ENCODE peak calls at places on chromosomes 1 and 21, in six cellular contexts. Y is heart right ventricle, T is fibroblast of pulmonary artery, R is GM23248, O is cardiac fibroblast, B is tibial artery. Q is an unnamed sample.

GRCh38 chr1:15343099-15343498 is 66.6 kb upstream of the EFHD2 start:
- DNase-seq in T (no peak), O (no peak), R (no peak), B (no peak), Y (no peak), Q (no peak)

GRCh38 chr1:28718601-28719331 is 18.0 kb upstream of the YTHDF2 start:
- DNase-seq in Y (no peak), B (no peak), T (peak; percentile 62), O (peak; percentile 64), R (peak; percentile 71), Q (no peak)

GRCh38 chr1:29320541-29320940 is 84.2 kb downstream of the PTPRU start:
- DNase-seq in T (no peak), B (no peak), O (no peak), Y (no peak), R (no peak), Q (no peak)

GRCh38 chr1:3036646-3037280 is 15.5 kb downstream of the ACTRT2 start:
- DNase-seq in T (no peak), Y (no peak), R (no peak), B (peak; percentile 55), O (no peak), Q (no peak)

GRCh38 chr1:66679140-66679539 is 73.1 kb upstream of the DYNLT5 start:
- DNase-seq in B (no peak), O (no peak), R (no peak), T (no peak), Y (peak; percentile 11), Q (no peak)

GRCh38 chr1:22751124-22751531 is 40.5 kb downstream of the EPHB2 start:
- DNase-seq in O (peak; percentile 22), T (no peak), Y (no peak), R (no peak), B (no peak), Q (no peak)

GRCh38 chr21:43359081-43359822 is 67.7 kb downstream of the SIK1 start:
- DNase-seq in B (no peak), R (no peak), Y (no peak), T (no peak), O (no peak), Q (no peak)

GRCh38 chr1:23793861-23794731 is 3.2 kb downstream of the LYPLA2 start:
- DNase-seq in Y (no peak), T (no peak), B (no peak), O (no peak), R (no peak), Q (no peak)

GRCh38 chr21:15034126-15034848 is 30.5 kb downstream of the NRIP1 start:
- DNase-seq in O (peak; percentile 53), Y (no peak), R (peak; percentile 67), B (no peak), T (peak; percentile 39), Q (no peak)

GRCh38 chr1:199685369-199685768 is 342.1 kb upstream of the NR5A2 start:
- DNase-seq in T (peak; percentile 60), R (peak; percentile 80), O (peak; percentile 59), Y (no peak), B (no peak), Q (peak; percentile 28)

GRCh38 chr1:36466370-36467026 is 2.3 kb upstream of the MRPS15 start:
- DNase-seq in T (no peak), O (no peak), R (no peak), B (no peak), Y (no peak), Q (no peak)

GRCh38 chr21:41965447-41966340 is 11.9 kb upstream of the C2CD2 start:
- DNase-seq in T (no peak), Y (no peak), R (no peak), O (no peak), B (no peak), Q (no peak)

GRCh38 chr1:159468321-159468720 is 28.8 kb downstream of the OR10J1 start:
- DNase-seq in B (no peak), O (no peak), T (no peak), Y (no peak), R (no peak), Q (no peak)

GRCh38 chr1:153752561-153753195 is 22.5 kb upstream of the SLC27A3 start:
- DNase-seq in B (peak; percentile 93), O (peak; percentile 96), R (peak; percentile 84), Y (no peak), T (peak; percentile 97), Q (peak; percentile 79)

GRCh38 chr1:35707253-35708178 is 11.2 kb downstream of the C1orf216 start:
- DNase-seq in Y (no peak), R (peak; percentile 57), B (no peak), O (no peak), T (no peak), Q (no peak)

GRCh38 chr21:39217356-39218081 is 34.3 kb upstream of the PSMG1 start:
- DNase-seq in B (no peak), Y (no peak), O (no peak), R (no peak), T (no peak), Q (no peak)

GRCh38 chr21:35850029-35850428 is 210.3 kb downstream of the SETD4 start:
- DNase-seq in B (no peak), R (peak; percentile 88), T (peak; percentile 57), O (peak; percentile 59), Y (no peak), Q (no peak)

GRCh38 chr1:13498553-13498952 is 15.2 kb downstream of the LRRC38 start:
- DNase-seq in B (no peak), Y (no peak), R (no peak), T (no peak), O (no peak), Q (no peak)

GRCh38 chr1:167105150-167105840 is 11.4 kb downstream of the STYXL2 start:
- DNase-seq in Y (no peak), O (no peak), T (no peak), B (no peak), R (no peak), Q (no peak)

GRCh38 chr1:85047472-85048295 is 616 bp downstream of the MCOLN3 start:
- DNase-seq in B (no peak), O (no peak), R (peak; percentile 54), Y (no peak), T (peak; percentile 3), Q (no peak)

GRCh38 chr1:9716404-9717192 is 65.1 kb downstream of the PIK3CD start:
- DNase-seq in T (no peak), R (no peak), B (no peak), Y (no peak), O (no peak), Q (no peak)

GRCh38 chr1:88998716-88999115 is 6.3 kb upstream of the KYAT3 start:
- DNase-seq in B (no peak), R (peak; percentile 70), Y (peak; percentile 30), T (peak; percentile 83), O (peak; percentile 77), Q (no peak)

GRCh38 chr1:67053785-67054759 is at the start of gene SLC35D1:
- DNase-seq in Y (peak; percentile 70), T (peak; percentile 68), R (peak; percentile 79), B (peak; percentile 87), O (peak; percentile 70), Q (no peak)

DNA sequence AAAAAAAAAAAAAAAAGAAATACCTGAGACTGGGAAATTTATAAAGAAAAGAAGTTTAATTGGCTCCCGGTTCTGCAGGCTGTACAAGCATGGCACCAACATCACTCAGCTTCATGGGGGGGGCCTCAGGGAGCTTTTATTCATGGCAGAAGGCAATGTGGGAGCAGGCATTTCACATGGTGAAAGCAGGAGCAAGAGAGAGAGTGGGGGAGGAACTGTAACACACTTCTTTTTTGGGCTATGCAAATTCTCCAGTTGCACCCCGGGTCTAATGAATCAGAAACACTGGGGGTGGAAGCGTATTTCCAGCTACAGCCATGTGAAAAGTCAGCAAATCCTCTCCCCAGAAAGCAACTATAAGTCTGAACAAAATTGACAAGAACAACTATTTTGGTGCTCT is 11.8 kb upstream of the SOD1 start:
- DNase-seq in B (no peak), Y (no peak), T (no peak), O (no peak), R (no peak), Q (no peak)
- H3K4me3 ChIP-seq in B (no peak overlapping the region), Y (no peak overlapping the region), T (no peak overlapping the region), O (no peak overlapping the region), R (no peak overlapping the region), Q (no peak overlapping the region)

GRCh38 chr21:40688106-40688850 is 158.7 kb downstream of the DSCAM start:
- DNase-seq in Y (no peak), O (no peak), T (no peak), R (no peak), B (no peak), Q (no peak)

GRCh38 chr21:40687625-40688024 is 159.3 kb downstream of the DSCAM start:
- DNase-seq in Y (no peak), O (no peak), R (no peak), B (no peak), T (no peak), Q (no peak)

GRCh38 chr21:40686526-40686925 is 160.4 kb downstream of the DSCAM start:
- DNase-seq in B (no peak), R (no peak), Y (no peak), O (no peak), T (no peak), Q (no peak)

GRCh38 chr21:40683349-40683748 is 163.6 kb downstream of the DSCAM start:
- DNase-seq in O (no peak), Y (no peak), T (no peak), B (no peak), R (no peak), Q (no peak)

GRCh38 chr21:40685121-40685630 is 161.8 kb downstream of the DSCAM start:
- DNase-seq in Y (peak; percentile 27), O (no peak), B (no peak), R (no peak), T (no peak), Q (no peak)
- H3K4me3 ChIP-seq in Y (no peak overlapping the region), O (no peak overlapping the region), B (no peak overlapping the region), R (no peak overlapping the region), T (no peak overlapping the region), Q (no peak overlapping the region)

GRCh38 chr1:80533178-80533577 is 1267.6 kb upstream of the ADGRL2 start:
- DNase-seq in T (no peak), R (no peak), O (no peak), B (no peak), Y (no peak), Q (no peak)

GRCh38 chr1:80534606-80535360 is 1266.0 kb upstream of the ADGRL2 start:
- DNase-seq in T (peak; percentile 7), O (no peak), B (no peak), R (no peak), Y (no peak), Q (peak; percentile 37)

GRCh38 chr1:80536464-80536863 is 1264.3 kb upstream of the ADGRL2 start:
- DNase-seq in O (no peak), Y (no peak), B (no peak), R (no peak), T (no peak), Q (no peak)

GRCh38 chr1:80533775-80534314 is 1266.9 kb upstream of the ADGRL2 start:
- DNase-seq in Y (no peak), R (no peak), O (no peak), B (no peak), T (no peak), Q (no peak)

GRCh38 chr1:80535446-80535845 is 1265.3 kb upstream of the ADGRL2 start:
- DNase-seq in B (no peak), R (no peak), T (no peak), O (no peak), Y (no peak), Q (peak; percentile 62)
- H3K4me3 ChIP-seq in B (no peak overlapping the region), R (no peak overlapping the region), T (no peak overlapping the region), O (no peak overlapping the region), Y (no peak overlapping the region), Q (peak overlapping the region; percentile 43)

GRCh38 chr1:145992958-145993617 is 3.3 kb downstream of the TXNIP start:
- DNase-seq in O (no peak), R (no peak), Y (no peak), T (no peak), B (no peak), Q (no peak)
- H3K4me3 ChIP-seq in O (peak overlapping the region; percentile 82), R (peak overlapping the region; percentile 91), Y (peak overlapping the region; percentile 73), T (peak overlapping the region; percentile 98), B (peak overlapping the region; percentile 68), Q (peak overlapping the region; percentile 95)

GRCh38 chr1:71027991-71028390 is 19.6 kb downstream of the PTGER3 start:
- DNase-seq in O (no peak), Y (no peak), B (no peak), T (no peak), R (peak; percentile 17), Q (no peak)
- H3K4me3 ChIP-seq in O (no peak overlapping the region), Y (no peak overlapping the region), B (peak overlapping the region; percentile 29), T (no peak overlapping the region), R (no peak overlapping the region), Q (no peak overlapping the region)

Q was measured in kidney epithelial cell.